ENCODE peak calls at places on chromosomes 12 and 14, in seven cellular contexts. V is H1, F is neuronal stem cell, Q is mesendoderm, I is H9, A is mesenchymal stem cell, G is IMR-90. R is an unnamed sample.

GRCh38 chr14:85482549-85482948 is 47.4 kb upstream of the FLRT2 start:
- DNase-seq in V (no peak), F (no peak), Q (no peak), I (no peak), A (no peak), G (no peak), R (no peak)

GRCh38 chr14:73810478-73811163 is 41.0 kb upstream of the PTGR2 start:
- DNase-seq in V (no peak), F (no peak), Q (no peak), I (no peak), A (no peak), G (no peak), R (no peak)

GRCh38 chr12:1277905-1278304 is 286.9 kb downstream of the ERC1 start:
- DNase-seq in V (no peak), F (no peak), Q (no peak), I (no peak), A (no peak), G (no peak), R (peak)

GRCh38 chr12:49868952-49869815 is 26.3 kb upstream of the BCDIN3D start:
- DNase-seq in V (no peak), F (no peak), Q (peak), I (peak), A (peak), G (peak), R (peak)

GRCh38 chr14:93163570-93163969 is 21.1 kb downstream of the MOAP1 start:
- DNase-seq in V (no peak), F (no peak), Q (no peak), I (no peak), A (no peak), G (no peak), R (no peak)

GRCh38 chr12:13205809-13206559 is 9.5 kb downstream of the EMP1 start:
- DNase-seq in V (no peak), F (no peak), Q (peak), I (no peak), A (peak), G (peak), R (peak)

GRCh38 chr12:20492251-20492728 is 124.0 kb downstream of the PDE3A start:
- DNase-seq in V (no peak), F (no peak), Q (peak), I (no peak), A (peak), G (peak), R (no peak)

GRCh38 chr14:64235652-64236640 is 58.2 kb downstream of the ESR2 start:
- DNase-seq in V (no peak), F (no peak), Q (no peak), I (no peak), A (no peak), G (no peak), R (no peak)

GRCh38 chr14:59419383-59419782 is 45.8 kb downstream of the GPR135 start:
- DNase-seq in V (no peak), F (no peak), Q (no peak), I (no peak), A (no peak), G (no peak), R (no peak)

GRCh38 chr14:80304125-80304766 is 92.9 kb upstream of the DIO2 start:
- DNase-seq in V (no peak), F (no peak), Q (no peak), I (no peak), A (peak), G (peak), R (peak)

GRCh38 chr12:87779016-87779415 is 250.2 kb downstream of the C12orf50 start:
- DNase-seq in V (no peak), F (no peak), Q (peak), I (no peak), A (peak), G (peak), R (peak)

GRCh38 chr12:130555628-130556485 is 160.2 kb downstream of the RIMBP2 start:
- DNase-seq in V (no peak), F (no peak), Q (no peak), I (no peak), A (no peak), G (no peak), R (no peak)

GRCh38 chr12:107536613-107537012 is 149.0 kb upstream of the PWP1 start:
- DNase-seq in V (no peak), F (no peak), Q (no peak), I (no peak), A (no peak), G (peak), R (no peak)

GRCh38 chr14:96237641-96238040 is 18.4 kb upstream of the BDKRB1 start:
- DNase-seq in V (no peak), F (no peak), Q (no peak), I (no peak), A (no peak), G (no peak), R (no peak)

GRCh38 chr14:84197704-84198103 is 1332.2 kb upstream of the FLRT2 start:
- DNase-seq in V (no peak), F (no peak), Q (no peak), I (no peak), A (no peak), G (no peak), R (no peak)

GRCh38 chr14:72801381-72801812 is 92.5 kb downstream of the DPF3 start:
- DNase-seq in V (no peak), F (no peak), Q (no peak), I (no peak), A (peak), G (peak), R (peak)

GRCh38 chr12:96471368-96472040 is 17.9 kb upstream of the CFAP54 start:
- DNase-seq in V (no peak), F (no peak), Q (no peak), I (no peak), A (peak), G (peak), R (no peak)

GRCh38 chr12:12810507-12811143 is 2.5 kb upstream of the DDX47 start:
- DNase-seq in V (no peak), F (no peak), Q (no peak), I (no peak), A (no peak), G (no peak), R (no peak)

GRCh38 chr14:58703149-58703509 is 65.4 kb downstream of the DACT1 start:
- DNase-seq in V (no peak), F (no peak), Q (no peak), I (no peak), A (no peak), G (no peak), R (no peak)

GRCh38 chr12:2641209-2641608 is 153.6 kb upstream of the FKBP4 start:
- DNase-seq in V (no peak), F (no peak), Q (peak), I (peak), A (no peak), G (peak), R (peak)

GRCh38 chr14:30131698-30132097 is 204.1 kb upstream of the PRKD1 start:
- DNase-seq in V (no peak), F (no peak), Q (peak), I (no peak), A (no peak), G (no peak), R (no peak)

GRCh38 chr12:12333980-12334709 is 15.9 kb downstream of the MANSC1 start:
- DNase-seq in V (no peak), F (no peak), Q (peak), I (peak), A (peak), G (peak), R (peak)

GRCh38 chr12:124921200-124922008 is 7.0 kb upstream of the UBC start:
- DNase-seq in V (no peak), F (no peak), Q (peak), I (peak), A (peak), G (peak), R (peak)

GRCh38 chr14:92676031-92676430 is 72.4 kb downstream of the LGMN start:
- DNase-seq in V (no peak), F (no peak), Q (no peak), I (no peak), A (no peak), G (no peak), R (no peak)

GRCh38 chr12:108714866-108715265 is 16.5 kb downstream of the CORO1C start:
- DNase-seq in V (no peak), F (no peak), Q (no peak), I (no peak), A (no peak), G (no peak), R (peak)

GRCh38 chr12:6541371-6542165 is 7.3 kb downstream of the GAPDH start:
- DNase-seq in V (no peak), F (no peak), Q (peak), I (peak), A (no peak), G (no peak), R (no peak)

GRCh38 chr12:46144433-46144832 is 124.4 kb downstream of the SLC38A1 start:
- DNase-seq in V (no peak), F (no peak), Q (no peak), I (no peak), A (no peak), G (no peak), R (no peak)

GRCh38 chr12:88339966-88340365 is 197.9 kb downstream of the TMTC3 start:
- DNase-seq in V (no peak), F (no peak), Q (no peak), I (no peak), A (peak), G (peak), R (no peak)

GRCh38 chr14:104110491-104111209 is 25.1 kb downstream of the ASPG start:
- DNase-seq in V (no peak), F (no peak), Q (no peak), I (no peak), A (no peak), G (no peak), R (no peak)

GRCh38 chr12:128069359-128069997 is 197.5 kb upstream of the TMEM132C start:
- DNase-seq in V (no peak), F (peak), Q (peak), I (peak), A (peak), G (peak), R (peak)

GRCh38 chr14:22814945-22815713 is at the start of gene SLC7A7:
- DNase-seq in V (no peak), F (no peak), Q (peak), I (peak), A (peak), G (no peak), R (no peak)

GRCh38 chr14:100121643-100122480 is 37.6 kb downstream of the DEGS2 start:
- DNase-seq in V (no peak), F (no peak), Q (no peak), I (no peak), A (no peak), G (no peak), R (no peak)

GRCh38 chr14:100118377-100119011 is 41.0 kb downstream of the DEGS2 start:
- DNase-seq in V (no peak), F (no peak), Q (no peak), I (no peak), A (no peak), G (peak), R (no peak)

GRCh38 chr14:100119251-100119650 is 40.2 kb downstream of the DEGS2 start:
- DNase-seq in V (no peak), F (no peak), Q (no peak), I (no peak), A (no peak), G (no peak), R (no peak)

GRCh38 chr14:100122481-100123215 is 36.8 kb downstream of the DEGS2 start:
- DNase-seq in V (no peak), F (no peak), Q (no peak), I (no peak), A (no peak), G (no peak), R (no peak)

DNA sequence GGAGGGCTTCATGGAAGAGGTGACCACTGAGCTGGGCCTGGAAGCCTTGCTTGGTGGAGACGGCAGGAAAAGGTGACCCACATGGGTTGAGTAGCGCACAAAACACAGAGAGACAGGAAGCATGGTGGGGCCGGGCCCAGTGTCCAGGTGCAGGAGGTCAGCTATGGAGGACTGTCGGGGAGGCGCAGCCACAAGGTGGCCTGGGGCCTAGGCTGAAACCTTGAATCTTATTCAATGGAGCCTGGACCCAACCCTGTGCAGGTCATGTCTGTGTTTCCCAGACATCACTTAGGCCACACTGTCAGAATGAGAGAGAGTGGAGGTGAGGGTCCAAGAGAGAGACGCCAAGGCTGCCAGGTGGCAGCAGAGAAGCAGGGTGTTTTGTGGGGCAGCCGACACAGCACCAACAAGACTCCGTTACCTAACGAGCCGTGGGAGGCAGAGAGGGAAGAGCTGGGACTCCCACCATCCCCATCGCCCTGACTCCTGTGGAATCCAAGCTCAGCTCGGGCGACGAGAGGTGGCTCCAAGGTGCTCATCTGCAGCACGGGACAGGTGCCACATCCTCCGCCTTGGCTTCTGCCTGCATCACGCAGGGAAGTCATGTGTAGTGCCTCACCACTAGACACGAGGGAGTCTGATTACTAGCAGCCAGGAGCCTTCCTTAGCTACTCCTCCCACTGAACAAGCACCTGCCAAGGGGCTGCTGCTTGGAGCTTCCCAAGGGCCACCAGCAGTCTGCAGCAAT is 38.7 kb downstream of the DEGS2 start:
- DNase-seq in V (no peak), F (no peak), Q (no peak), I (no peak), A (no peak), G (no peak), R (no peak)
- H4K8ac ChIP-seq in V (no peak), F (no peak), Q (no peak), I (no peak), A (no peak), G (no peak), R (no peak)

DNA sequence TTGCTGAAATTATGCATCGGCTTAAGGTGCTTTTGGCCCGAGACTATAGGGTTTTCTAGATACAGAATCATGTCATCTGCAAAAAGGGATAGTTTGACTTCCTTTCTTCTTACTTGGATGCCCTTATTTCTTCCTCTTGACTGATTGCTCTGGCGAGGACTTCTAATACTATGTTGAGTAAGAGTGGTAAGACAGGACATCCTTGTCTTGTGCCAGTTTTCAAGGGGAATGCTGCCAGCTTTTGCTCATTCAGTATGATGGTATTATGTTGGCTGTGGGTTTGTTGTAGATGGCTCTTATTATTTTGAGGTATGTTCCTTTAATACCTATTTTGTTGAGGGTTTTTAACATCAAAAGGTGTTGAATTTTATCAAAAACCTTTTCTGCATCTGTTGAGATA is 8.3 kb downstream of the BMAL2 start:
- DNase-seq in V (no peak), F (no peak), Q (no peak), I (no peak), A (no peak), G (no peak), R (no peak)
- H4K8ac ChIP-seq in V (no peak), F (no peak), Q (no peak), I (no peak), A (no peak), G (no peak), R (no peak)

GRCh38 chr12:32151552-32151951 is 44.9 kb downstream of the BICD1 start:
- DNase-seq in V (no peak), F (no peak), Q (no peak), I (no peak), A (no peak), G (no peak), R (no peak)

GRCh38 chr12:32155041-32155440 is 48.4 kb downstream of the BICD1 start:
- DNase-seq in V (no peak), F (no peak), Q (no peak), I (no peak), A (no peak), G (no peak), R (no peak)

GRCh38 chr12:32149489-32149888 is 42.8 kb downstream of the BICD1 start:
- DNase-seq in V (no peak), F (no peak), Q (no peak), I (no peak), A (no peak), G (no peak), R (no peak)

GRCh38 chr12:32148372-32148771 is 41.7 kb downstream of the BICD1 start:
- DNase-seq in V (no peak), F (no peak), Q (no peak), I (no peak), A (no peak), G (peak), R (no peak)

DNA sequence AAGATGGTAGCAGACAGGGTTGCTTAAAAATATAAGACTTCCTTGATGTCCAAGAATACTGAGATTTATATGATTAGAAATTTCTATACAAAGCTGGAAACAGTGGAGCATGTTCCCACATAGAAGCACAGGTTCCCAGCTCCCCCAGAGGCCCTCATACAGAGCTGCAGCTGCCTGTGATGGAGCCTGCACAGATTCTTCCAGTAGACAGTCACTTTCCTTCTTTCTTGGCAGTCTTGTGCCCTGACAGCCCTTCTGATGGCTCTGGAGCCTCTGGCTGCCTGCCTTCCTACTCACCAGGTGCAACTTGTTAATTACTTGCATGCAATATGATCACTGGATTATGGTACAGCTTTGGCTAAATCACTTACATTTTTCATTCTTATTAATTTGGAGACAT is 44.4 kb downstream of the BICD1 start:
- DNase-seq in V (no peak), F (no peak), Q (no peak), I (no peak), A (no peak), G (no peak), R (no peak)
- H4K8ac ChIP-seq in V (no peak), F (no peak), Q (no peak), I (no peak), A (no peak), G (no peak), R (no peak)

GRCh38 chr12:79021021-79021420 is 156.4 kb downstream of the SYT1 start:
- DNase-seq in V (no peak), F (no peak), Q (no peak), I (no peak), A (no peak), G (no peak), R (no peak)

GRCh38 chr12:79020106-79020505 is 155.5 kb downstream of the SYT1 start:
- DNase-seq in V (no peak), F (no peak), Q (no peak), I (no peak), A (peak), G (peak), R (no peak)

GRCh38 chr12:79023261-79023660 is 158.7 kb downstream of the SYT1 start:
- DNase-seq in V (no peak), F (no peak), Q (no peak), I (no peak), A (peak), G (no peak), R (no peak)

GRCh38 chr12:79019672-79020071 is 155.1 kb downstream of the SYT1 start:
- DNase-seq in V (no peak), F (no peak), Q (no peak), I (no peak), A (no peak), G (no peak), R (no peak)

DNA sequence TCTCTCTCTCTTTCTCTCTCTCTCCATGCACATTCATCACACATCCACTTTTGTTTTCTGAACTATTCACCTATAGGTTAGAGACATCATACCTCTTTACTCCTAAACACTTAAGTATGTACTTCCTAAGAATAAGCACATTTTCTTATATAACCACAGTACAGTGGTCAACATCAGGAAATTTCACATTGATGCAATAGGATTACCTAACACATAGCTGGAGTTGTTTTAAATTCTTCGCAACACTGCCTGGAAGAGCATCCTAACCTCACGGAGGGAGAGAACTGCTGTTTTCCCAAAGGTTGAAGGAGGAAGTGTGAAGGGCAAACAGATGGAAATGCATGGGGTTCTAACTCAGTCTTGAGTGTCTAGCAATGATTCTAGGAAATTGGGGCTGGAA is 159.2 kb downstream of the SYT1 start:
- DNase-seq in V (no peak), F (no peak), Q (no peak), I (no peak), A (peak), G (peak), R (peak)
- H4K8ac ChIP-seq in V (no peak), F (no peak), Q (no peak), I (no peak), A (no peak), G (no peak), R (no peak)

DNA sequence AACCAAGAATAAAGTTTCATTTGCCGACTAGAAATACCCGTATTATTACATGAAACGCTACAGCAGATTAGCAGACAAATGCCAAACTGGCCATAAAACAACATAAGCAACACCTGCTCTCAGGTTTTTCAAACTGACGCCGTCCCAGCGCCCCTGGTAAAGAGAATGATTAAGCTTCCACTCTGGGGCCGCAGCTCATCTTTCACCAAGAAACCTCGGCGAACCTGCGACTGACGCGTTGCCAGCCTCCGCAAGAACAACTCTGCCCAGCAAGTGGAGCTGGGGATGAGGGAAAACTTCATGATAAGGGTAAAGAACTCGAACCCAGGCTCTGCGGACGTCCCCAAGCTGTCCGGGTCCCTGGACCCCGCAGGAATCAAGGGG is 526 bp downstream of the ARL1 start:
- DNase-seq in V (no peak), F (no peak), Q (no peak), I (no peak), A (no peak), G (no peak), R (peak)
- H4K8ac ChIP-seq in V (peak), F (no peak), Q (no peak), I (no peak), A (peak), G (peak), R (peak)

GRCh38 chr12:80101126-80101525 is 1.8 kb downstream of the OTOGL start:
- DNase-seq in V (no peak), F (no peak), Q (no peak), I (no peak), A (peak), G (no peak), R (no peak)
- H4K8ac ChIP-seq in V (no peak), F (no peak), Q (no peak), I (no peak), A (no peak), G (no peak), R (no peak)

DNA sequence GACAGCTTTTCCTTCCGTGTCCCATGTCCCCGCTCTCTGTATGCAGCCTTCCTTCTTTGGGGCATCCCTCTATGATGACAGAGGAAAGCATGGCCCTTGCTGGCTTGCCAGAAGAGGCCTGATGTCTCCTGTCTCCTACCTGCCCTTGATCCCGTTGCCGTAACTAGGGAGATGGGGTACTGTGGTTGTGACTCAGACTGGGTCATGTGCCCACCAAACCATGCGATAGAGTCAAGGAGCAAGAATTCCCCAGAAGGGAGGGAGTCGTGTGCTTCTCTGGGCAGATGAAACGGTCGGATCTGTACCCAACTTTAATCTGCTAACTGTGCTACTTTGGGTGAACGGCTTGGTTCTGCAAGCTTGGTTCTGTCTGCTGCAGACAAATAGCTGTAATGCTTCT is 99.1 kb upstream of the DYNC1H1 start:
- DNase-seq in V (no peak), F (no peak), Q (no peak), I (no peak), A (no peak), G (no peak), R (no peak)
- H4K8ac ChIP-seq in V (no peak), F (no peak), Q (no peak), I (no peak), A (no peak), G (no peak), R (no peak)